ENCODE peak calls at places on chromosomes 5 and 9, in five cellular contexts. One of them, this sample, is unnamed.

GRCh38 chr5:134417707-134418106 is 6.0 kb upstream of the CDKN2AIPNL start:
- DNase-seq in GM10248: no peak
- DNase-seq in Caco-2: no peak
- DNase-seq in A549: no peak
- DNase-seq in HFFc6: no peak
- DNase-seq in this sample: no peak

GRCh38 chr9:134655101-134655500 is 13.5 kb downstream of the COL5A1 start:
- DNase-seq in GM10248: no peak
- DNase-seq in Caco-2: no peak
- DNase-seq in A549: no peak
- DNase-seq in HFFc6: no peak
- DNase-seq in this sample: no peak

GRCh38 chr5:124285071-124285470 is 461.4 kb downstream of the ZNF608 start:
- DNase-seq in GM10248: no peak
- DNase-seq in Caco-2: no peak
- DNase-seq in A549: no peak
- DNase-seq in HFFc6: no peak
- DNase-seq in this sample: no peak

GRCh38 chr9:132175431-132175830 is 13.6 kb downstream of the NTNG2 start:
- DNase-seq in GM10248: no peak
- DNase-seq in Caco-2: no peak
- DNase-seq in A549: no peak
- DNase-seq in HFFc6: no peak
- DNase-seq in this sample: no peak

GRCh38 chr5:141882594-141883183 is 4.5 kb upstream of the PCDH1 start:
- DNase-seq in GM10248: no peak
- DNase-seq in Caco-2: no peak
- DNase-seq in A549: no peak
- DNase-seq in HFFc6: no peak
- DNase-seq in this sample: no peak

GRCh38 chr5:115718853-115719252 is 93.0 kb upstream of the TMED7 start:
- DNase-seq in GM10248: no peak
- DNase-seq in Caco-2: no peak
- DNase-seq in A549: no peak
- DNase-seq in HFFc6: no peak
- DNase-seq in this sample: no peak

GRCh38 chr9:129597355-129598088 is 23.4 kb downstream of the C9orf50 start:
- DNase-seq in GM10248: peak
- DNase-seq in Caco-2: peak
- DNase-seq in A549: peak
- DNase-seq in HFFc6: peak
- DNase-seq in this sample: no peak

GRCh38 chr5:81694726-81695125 is 56.2 kb downstream of the SSBP2 start:
- DNase-seq in GM10248: no peak
- DNase-seq in Caco-2: no peak
- DNase-seq in A549: no peak
- DNase-seq in HFFc6: no peak
- DNase-seq in this sample: no peak

GRCh38 chr5:126360467-126360866 is 62.7 kb upstream of the GRAMD2B start:
- DNase-seq in GM10248: no peak
- DNase-seq in Caco-2: no peak
- DNase-seq in A549: no peak
- DNase-seq in HFFc6: no peak
- DNase-seq in this sample: no peak

GRCh38 chr5:78275998-78276543 is 18.4 kb downstream of the AP3B1 start:
- DNase-seq in GM10248: no peak
- DNase-seq in Caco-2: no peak
- DNase-seq in A549: no peak
- DNase-seq in HFFc6: no peak
- DNase-seq in this sample: no peak

GRCh38 chr5:149237662-149238061 is 34.0 kb upstream of the AFAP1L1 start:
- DNase-seq in GM10248: no peak
- DNase-seq in Caco-2: no peak
- DNase-seq in A549: no peak
- DNase-seq in HFFc6: no peak
- DNase-seq in this sample: no peak

GRCh38 chr9:105065119-105066088 is 137.4 kb upstream of the ABCA1 start:
- DNase-seq in GM10248: no peak
- DNase-seq in Caco-2: peak
- DNase-seq in A549: no peak
- DNase-seq in HFFc6: no peak
- DNase-seq in this sample: no peak

GRCh38 chr9:133889498-133890301 is 102.4 kb downstream of the VAV2 start:
- DNase-seq in GM10248: no peak
- DNase-seq in Caco-2: no peak
- DNase-seq in A549: peak
- DNase-seq in HFFc6: peak
- DNase-seq in this sample: no peak

GRCh38 chr5:36630201-36630968 is 24.0 kb downstream of the SLC1A3 start:
- DNase-seq in GM10248: no peak
- DNase-seq in Caco-2: no peak
- DNase-seq in A549: no peak
- DNase-seq in HFFc6: no peak
- DNase-seq in this sample: no peak

GRCh38 chr9:30075451-30076199 is 2308.8 kb upstream of the ACO1 start:
- DNase-seq in GM10248: peak
- DNase-seq in Caco-2: no peak
- DNase-seq in A549: peak
- DNase-seq in HFFc6: no peak
- DNase-seq in this sample: no peak

GRCh38 chr9:1083325-1083913 is 33.3 kb downstream of the DMRT2 start:
- DNase-seq in GM10248: no peak
- DNase-seq in Caco-2: peak
- DNase-seq in A549: peak
- DNase-seq in HFFc6: no peak
- DNase-seq in this sample: no peak

GRCh38 chr9:79512251-79512650 is 59.5 kb upstream of the TLE4 start:
- DNase-seq in GM10248: no peak
- DNase-seq in Caco-2: no peak
- DNase-seq in A549: no peak
- DNase-seq in HFFc6: no peak
- DNase-seq in this sample: no peak

GRCh38 chr5:31827862-31828261 is 188.9 kb downstream of the PDZD2 start:
- DNase-seq in GM10248: no peak
- DNase-seq in Caco-2: no peak
- DNase-seq in A549: no peak
- DNase-seq in HFFc6: peak
- DNase-seq in this sample: no peak

GRCh38 chr5:76691470-76692273 is 24.3 kb upstream of the F2R start:
- DNase-seq in GM10248: no peak
- DNase-seq in Caco-2: peak
- DNase-seq in A549: no peak
- DNase-seq in HFFc6: peak
- DNase-seq in this sample: no peak

GRCh38 chr5:172005708-172006377 is 595 bp downstream of the FBXW11 start:
- DNase-seq in GM10248: no peak
- DNase-seq in Caco-2: peak
- DNase-seq in A549: peak
- DNase-seq in HFFc6: no peak
- DNase-seq in this sample: peak

GRCh38 chr9:104833701-104834100 is 69.8 kb downstream of the NIPSNAP3B start:
- DNase-seq in GM10248: no peak
- DNase-seq in Caco-2: no peak
- DNase-seq in A549: no peak
- DNase-seq in HFFc6: no peak
- DNase-seq in this sample: no peak

GRCh38 chr5:79774171-79774854 is 84.7 kb downstream of the CMYA5 start:
- DNase-seq in GM10248: peak
- DNase-seq in Caco-2: peak
- DNase-seq in A549: peak
- DNase-seq in HFFc6: peak
- DNase-seq in this sample: no peak

GRCh38 chr5:892390-893136 is at the start of the genes BRD9 and TRIP13:
- DNase-seq in GM10248: peak
- DNase-seq in Caco-2: peak
- DNase-seq in A549: peak
- DNase-seq in HFFc6: peak
- DNase-seq in this sample: peak
- TF ChIP-seq CTCF in GM10248: peak
- TF ChIP-seq CTCF in Caco-2: no peak
- TF ChIP-seq CTCF in A549: no peak
- TF ChIP-seq CTCF in HFFc6: peak
- TF ChIP-seq CTCF in this sample: no peak

GRCh38 chr9:94554078-94554438 is 825 bp upstream of the PCAT7 start:
- DNase-seq in GM10248: no peak
- DNase-seq in Caco-2: no peak
- DNase-seq in A549: no peak
- DNase-seq in HFFc6: no peak
- DNase-seq in this sample: no peak

GRCh38 chr9:94554439-94555331 is at the start of gene PCAT7:
- DNase-seq in GM10248: peak
- DNase-seq in Caco-2: peak
- DNase-seq in A549: peak
- DNase-seq in HFFc6: peak
- DNase-seq in this sample: no peak

DNA sequence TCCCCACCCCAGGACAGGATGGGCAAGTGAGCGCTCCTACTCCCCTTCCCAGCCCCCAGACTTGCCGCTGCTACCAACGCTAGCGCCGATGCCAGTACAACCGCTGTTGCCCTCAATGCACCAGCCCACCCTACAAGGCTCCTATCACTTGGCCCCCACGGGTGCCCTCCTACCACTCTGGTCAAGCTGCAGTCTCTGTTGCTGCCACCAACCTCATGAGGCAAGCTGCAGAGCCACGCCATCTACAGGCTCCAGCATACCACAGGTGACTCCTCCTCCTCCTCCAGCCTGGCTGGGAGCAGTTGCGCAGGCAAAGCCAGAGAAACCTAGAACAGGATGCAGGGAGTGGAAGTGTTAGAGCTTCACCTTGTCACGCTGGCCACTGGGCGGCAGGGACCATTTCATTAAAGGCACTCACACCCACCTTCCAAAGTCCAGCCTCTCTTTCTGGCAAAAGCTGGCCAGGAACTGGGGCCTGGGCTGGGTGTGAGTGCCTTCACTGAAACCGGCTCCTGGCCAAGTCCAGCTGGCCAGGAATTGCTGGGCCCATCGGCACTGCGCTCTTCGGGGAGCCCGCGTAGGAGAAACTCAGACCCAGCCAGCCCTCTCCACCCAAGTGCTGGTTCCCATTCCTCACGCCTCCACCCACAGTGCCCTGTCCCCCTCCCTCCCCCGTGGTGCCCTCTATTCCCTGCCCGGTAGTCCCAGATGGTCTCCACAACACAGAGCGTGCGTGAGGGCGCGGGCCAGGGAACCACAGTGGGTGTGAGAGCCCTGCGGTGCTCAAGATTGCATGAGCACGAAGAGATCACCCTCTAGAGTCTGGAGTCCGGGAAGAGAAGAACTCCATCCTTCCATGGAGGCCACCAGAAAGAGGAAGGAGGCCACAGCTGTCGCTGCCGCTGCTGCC is 1.6 kb upstream of the PCAT7 start:
- DNase-seq in GM10248: no peak
- DNase-seq in Caco-2: peak
- DNase-seq in A549: no peak
- DNase-seq in HFFc6: no peak
- DNase-seq in this sample: no peak
- TF ChIP-seq CTCF in GM10248: peak
- TF ChIP-seq CTCF in Caco-2: peak
- TF ChIP-seq CTCF in A549: no peak
- TF ChIP-seq CTCF in HFFc6: no peak
- TF ChIP-seq CTCF in this sample: no peak

DNA sequence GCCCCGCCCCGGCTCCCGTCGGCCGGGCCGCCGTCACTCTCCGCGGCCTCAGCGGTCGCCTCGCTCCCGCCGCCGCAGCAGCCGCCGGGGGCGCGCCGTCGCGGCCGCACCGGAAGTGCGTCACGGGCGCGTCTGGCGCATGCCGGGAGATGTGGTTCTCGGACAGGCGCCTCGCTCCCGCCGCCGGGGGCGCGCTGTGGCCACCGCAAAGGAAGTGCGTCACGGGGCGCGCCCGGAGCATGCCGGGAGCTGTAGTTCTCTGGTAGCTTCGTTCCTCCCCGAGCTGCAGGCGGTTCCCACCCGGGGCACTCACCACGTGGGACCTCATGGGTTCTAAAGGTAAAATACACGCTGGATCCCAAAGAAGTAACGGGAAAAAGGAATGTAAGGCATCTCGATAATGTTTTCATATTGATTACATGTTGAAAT is at the start of gene UBAC1:
- DNase-seq in GM10248: peak
- DNase-seq in Caco-2: peak
- DNase-seq in A549: peak
- DNase-seq in HFFc6: peak
- DNase-seq in this sample: peak
- TF ChIP-seq CTCF in GM10248: no peak
- TF ChIP-seq CTCF in Caco-2: peak
- TF ChIP-seq CTCF in A549: peak
- TF ChIP-seq CTCF in HFFc6: peak
- TF ChIP-seq CTCF in this sample: no peak

DNA sequence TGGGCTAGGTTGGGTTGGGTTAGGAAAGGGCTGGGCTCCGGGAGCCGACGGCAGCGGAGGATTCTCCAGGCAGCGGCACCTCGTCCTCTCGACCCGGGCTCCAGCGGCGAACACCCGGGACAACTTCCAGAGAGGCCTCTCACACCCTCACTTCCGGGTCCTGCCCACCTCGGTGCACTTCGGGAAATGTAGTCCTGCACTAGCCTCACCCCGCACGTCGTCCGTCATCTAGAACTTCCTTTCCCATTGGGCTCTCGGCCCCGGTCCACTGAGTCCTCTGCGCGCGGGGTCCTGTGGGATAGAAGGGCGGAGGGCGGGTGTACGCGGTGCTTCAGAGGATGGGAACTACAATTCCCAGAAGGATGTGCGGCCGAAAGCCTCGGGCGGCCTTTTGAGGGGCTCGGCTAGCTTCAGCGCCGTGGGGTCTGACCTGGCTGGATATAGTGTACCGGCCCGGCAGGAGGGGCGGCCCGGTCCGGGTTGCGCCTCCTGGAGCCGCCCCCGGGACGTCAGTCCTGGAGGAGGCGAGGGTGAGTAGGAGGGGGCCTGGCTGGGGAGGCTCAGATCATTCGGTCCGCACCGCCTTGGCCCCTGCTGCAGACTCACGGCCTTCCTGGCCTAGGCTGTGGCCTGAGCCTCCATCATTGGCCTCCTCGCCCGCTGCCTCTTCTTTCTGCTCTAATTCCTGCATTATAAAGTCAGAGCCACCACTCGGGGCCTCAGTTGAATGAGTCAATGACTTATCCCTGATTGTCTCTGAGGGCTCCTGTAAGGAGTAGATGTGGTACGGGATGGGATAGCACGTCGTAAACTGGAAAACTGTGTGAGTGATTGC is at the start of the genes ERP44 and INVS:
- DNase-seq in GM10248: peak
- DNase-seq in Caco-2: peak
- DNase-seq in A549: peak
- DNase-seq in HFFc6: peak
- DNase-seq in this sample: peak
- TF ChIP-seq CTCF in GM10248: no peak
- TF ChIP-seq CTCF in Caco-2: no peak
- TF ChIP-seq CTCF in A549: no peak
- TF ChIP-seq CTCF in HFFc6: no peak
- TF ChIP-seq CTCF in this sample: no peak